ENCODE peak calls at places on chromosomes 12 and 14, in seven cellular contexts. B is gastrocnemius medialis, S is HepG2, J is IMR-90, P is breast epithelium, H is spleen, T is stomach. E is an unnamed sample.

GRCh38 chr14:33943484-33943883 is 7.4 kb downstream of the EGLN3 start:
- DNase-seq in B (no peak), S (no peak), J (no peak), P (no peak), H (no peak), T (peak), E (no peak)

GRCh38 chr14:64235652-64236640 is 58.2 kb downstream of the ESR2 start:
- DNase-seq in B (no peak), S (no peak), J (no peak), P (no peak), H (peak), T (no peak), E (no peak)

GRCh38 chr12:3236345-3237153 is 159.4 kb downstream of the TSPAN9 start:
- DNase-seq in B (peak), S (peak), J (peak), P (no peak), H (no peak), T (no peak), E (peak)

GRCh38 chr12:24625103-24625502 is 323.8 kb downstream of the BCAT1 start:
- DNase-seq in B (no peak), S (no peak), J (no peak), P (no peak), H (no peak), T (no peak), E (no peak)

GRCh38 chr12:28033538-28033915 is 61.0 kb upstream of the PTHLH start:
- DNase-seq in B (no peak), S (no peak), J (peak), P (no peak), H (no peak), T (no peak), E (no peak)

GRCh38 chr12:27083861-27084271 is 1.5 kb upstream of the C12orf71 start:
- DNase-seq in B (no peak), S (no peak), J (peak), P (no peak), H (no peak), T (no peak), E (no peak)

GRCh38 chr14:20743556-20743955 is 2.1 kb upstream of the EDDM3A start:
- DNase-seq in B (no peak), S (no peak), J (no peak), P (no peak), H (no peak), T (no peak), E (no peak)

GRCh38 chr14:89137514-89138163 is 279.4 kb downstream of the FOXN3 start:
- DNase-seq in B (no peak), S (peak), J (peak), P (peak), H (no peak), T (peak), E (peak)

GRCh38 chr14:95077380-95077779 is 79.9 kb downstream of the DICER1 start:
- DNase-seq in B (no peak), S (no peak), J (no peak), P (no peak), H (no peak), T (no peak), E (no peak)

GRCh38 chr12:18045446-18046001 is 44.5 kb downstream of the RERGL start:
- DNase-seq in B (no peak), S (no peak), J (no peak), P (no peak), H (no peak), T (no peak), E (no peak)

GRCh38 chr12:60168441-60168840 is 572.6 kb downstream of the SLC16A7 start:
- DNase-seq in B (no peak), S (peak), J (no peak), P (no peak), H (no peak), T (no peak), E (no peak)

GRCh38 chr12:97716356-97716755 is 253.8 kb downstream of the RMST start:
- DNase-seq in B (no peak), S (peak), J (no peak), P (no peak), H (no peak), T (no peak), E (no peak)

GRCh38 chr12:52168019-52168717 is 23.6 kb downstream of the KRT80 start:
- DNase-seq in B (peak), S (peak), J (peak), P (no peak), H (no peak), T (peak), E (no peak)

GRCh38 chr12:103742349-103742784 is 98.7 kb downstream of the NT5DC3 start:
- DNase-seq in B (no peak), S (no peak), J (no peak), P (peak), H (no peak), T (peak), E (no peak)

GRCh38 chr14:85444685-85445084 is 85.3 kb upstream of the FLRT2 start:
- DNase-seq in B (no peak), S (no peak), J (peak), P (no peak), H (no peak), T (no peak), E (no peak)

GRCh38 chr12:20369164-20370000 is 1.0 kb downstream of the PDE3A start:
- DNase-seq in B (peak), S (no peak), J (peak), P (no peak), H (peak), T (peak), E (peak)

GRCh38 chr12:75208851-75209781 is 523 bp downstream of the KCNC2 start:
- DNase-seq in B (no peak), S (no peak), J (peak), P (no peak), H (peak), T (no peak), E (no peak)

GRCh38 chr14:61145903-61146411 is 135.2 kb downstream of the TMEM30B start:
- DNase-seq in B (no peak), S (no peak), J (peak), P (peak), H (no peak), T (no peak), E (no peak)

GRCh38 chr14:64974563-64974962 is 2.4 kb upstream of the RAB15 start:
- DNase-seq in B (no peak), S (no peak), J (no peak), P (no peak), H (no peak), T (no peak), E (no peak)

GRCh38 chr12:15001733-15002471 is 29.1 kb downstream of the PDE6H start:
- DNase-seq in B (peak), S (peak), J (peak), P (peak), H (peak), T (peak), E (peak)

GRCh38 chr12:79174656-79175055 is 310.1 kb downstream of the SYT1 start:
- DNase-seq in B (no peak), S (peak), J (peak), P (no peak), H (no peak), T (no peak), E (no peak)

GRCh38 chr14:41393512-41393911 is 213.2 kb upstream of the LRFN5 start:
- DNase-seq in B (no peak), S (no peak), J (no peak), P (no peak), H (no peak), T (no peak), E (no peak)

GRCh38 chr14:70754989-70755388 is 54.3 kb downstream of the MAP3K9 start:
- DNase-seq in B (no peak), S (peak), J (no peak), P (peak), H (no peak), T (peak), E (no peak)

DNA sequence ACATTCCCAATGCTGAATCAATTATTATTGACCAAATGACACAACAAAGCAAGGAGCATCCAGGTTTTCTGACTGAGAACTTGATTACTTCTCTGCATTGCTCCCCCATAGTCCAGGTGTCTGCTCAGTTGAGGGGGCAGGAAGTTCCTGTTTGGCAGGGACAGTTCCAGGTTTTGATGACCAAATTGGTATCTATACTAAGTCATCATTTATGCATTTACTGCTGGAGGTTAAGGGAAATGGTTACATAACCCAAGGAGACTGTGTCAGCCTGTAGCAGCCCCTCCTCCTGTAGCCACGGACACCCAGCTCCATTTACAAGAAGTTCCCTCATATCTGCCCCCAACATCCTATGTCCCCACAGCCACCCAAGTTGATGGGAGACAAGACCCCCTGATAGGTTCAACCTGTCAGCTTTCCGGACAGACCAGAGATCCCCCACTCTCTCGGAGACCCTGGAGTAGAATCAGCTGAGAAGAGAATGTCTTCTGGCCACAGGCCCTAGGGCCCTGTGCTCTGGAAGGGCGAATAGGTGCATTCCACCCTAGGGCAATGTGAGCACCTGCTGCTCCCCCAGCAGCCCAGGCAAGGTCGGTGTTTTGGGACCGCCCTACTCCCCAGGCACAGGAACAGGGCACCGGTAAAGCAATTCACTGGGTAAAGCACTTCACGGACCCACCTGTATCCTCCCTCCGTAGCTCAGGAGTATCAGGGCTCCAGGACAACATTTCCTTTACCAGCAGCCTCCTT is 23.6 kb downstream of the IRF2BPL start:
- DNase-seq in B (no peak), S (no peak), J (no peak), P (no peak), H (no peak), T (no peak), E (no peak)
- H3K27ac ChIP-seq in B (no peak), S (no peak), J (no peak), P (peak), H (no peak), T (peak), E (peak)

DNA sequence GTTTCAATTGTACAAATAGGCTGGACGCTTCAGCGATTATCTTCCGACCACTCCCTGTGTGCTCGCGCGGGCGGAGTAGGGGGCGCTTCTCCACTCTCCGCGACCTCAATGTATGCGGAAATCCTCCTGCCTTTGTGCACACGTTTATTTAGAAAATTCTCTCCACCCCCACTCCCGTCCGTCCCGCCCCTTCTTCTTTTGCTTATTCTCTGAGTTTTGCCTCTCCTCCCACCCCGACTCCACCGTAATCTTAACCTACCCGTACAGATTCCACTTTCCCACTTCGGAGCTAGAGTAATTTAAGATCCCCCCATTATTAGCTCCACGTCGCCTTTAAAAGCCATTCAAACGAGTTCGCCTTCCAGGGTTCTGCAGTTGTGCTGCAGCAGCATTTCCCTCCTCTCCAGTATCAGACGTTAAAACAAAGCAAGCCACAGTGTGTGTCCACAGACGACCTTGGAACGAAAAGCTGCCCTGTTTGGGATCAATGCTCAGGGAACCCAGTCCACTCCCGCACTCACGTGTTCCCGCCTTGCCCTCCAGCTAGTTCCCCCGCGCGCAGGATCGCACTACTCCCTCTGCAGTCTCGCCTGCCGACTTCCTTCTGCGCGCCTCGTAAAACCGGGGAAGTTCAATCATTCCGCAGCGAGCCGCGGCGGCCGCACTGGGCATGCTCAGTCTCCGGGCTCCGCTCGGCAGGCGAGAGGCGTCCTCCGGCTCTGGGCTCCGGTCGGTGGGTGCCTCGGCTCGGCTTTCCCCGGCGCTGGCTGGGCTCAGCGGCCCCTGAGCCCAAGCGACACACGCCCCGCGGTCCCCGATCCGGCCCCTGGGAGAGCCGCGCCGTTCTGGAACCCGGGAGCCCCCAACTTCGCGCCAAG is at the start of gene ANO6:
- DNase-seq in B (peak), S (peak), J (peak), P (peak), H (peak), T (peak), E (peak)
- TF ChIP-seq POLR2A in B (peak), S (peak), J (peak), P (peak), H (peak), T (no peak), E (peak)

GRCh38 chr14:77272261-77272660 is 1.3 kb upstream of the NGB start:
- DNase-seq in B (no peak), S (no peak), J (no peak), P (no peak), H (peak), T (no peak), E (no peak)

GRCh38 chr14:77271113-77271710 is at the start of gene NGB:
- DNase-seq in B (no peak), S (no peak), J (no peak), P (no peak), H (peak), T (no peak), E (no peak)

GRCh38 chr14:77267937-77268699 is 2.9 kb downstream of the NGB start:
- DNase-seq in B (no peak), S (no peak), J (no peak), P (no peak), H (peak), T (no peak), E (no peak)

GRCh38 chr14:77268989-77269595 is 1.9 kb downstream of the NGB start:
- DNase-seq in B (no peak), S (no peak), J (no peak), P (no peak), H (peak), T (no peak), E (no peak)

GRCh38 chr14:77270361-77271112 is 469 bp downstream of the NGB start:
- DNase-seq in B (no peak), S (no peak), J (no peak), P (no peak), H (peak), T (no peak), E (no peak)
- H3K4me3 ChIP-seq in B (no peak), S (no peak), J (no peak), P (no peak), H (no peak), T (no peak), E (no peak)

GRCh38 chr14:54251356-54251755 is 145.5 kb upstream of the CDKN3 start:
- DNase-seq in B (no peak), S (no peak), J (no peak), P (no peak), H (no peak), T (peak), E (no peak)
- H3K27ac ChIP-seq in B (no peak), S (no peak), J (no peak), P (no peak), H (no peak), T (peak), E (no peak)

GRCh38 chr14:52695481-52696091 is at the start of gene ERO1A:
- DNase-seq in B (peak), S (peak), J (peak), P (peak), H (peak), T (peak), E (peak)
- TF ChIP-seq POLR2A in B (peak), S (peak), J (peak), P (no peak), H (no peak), T (no peak), E (peak)

GRCh38 chr12:25872137-25872536 is 86.3 kb upstream of the RASSF8 start:
- DNase-seq in B (no peak), S (no peak), J (no peak), P (no peak), H (no peak), T (no peak), E (no peak)

GRCh38 chr12:25877446-25877845 is 81.0 kb upstream of the RASSF8 start:
- DNase-seq in B (no peak), S (no peak), J (no peak), P (no peak), H (no peak), T (no peak), E (no peak)

GRCh38 chr12:25876383-25877045 is 82.0 kb upstream of the RASSF8 start:
- DNase-seq in B (no peak), S (no peak), J (no peak), P (no peak), H (no peak), T (no peak), E (no peak)

GRCh38 chr12:25875661-25876060 is 82.8 kb upstream of the RASSF8 start:
- DNase-seq in B (no peak), S (no peak), J (no peak), P (no peak), H (no peak), T (no peak), E (no peak)
- H3K4me3 ChIP-seq in B (no peak), S (no peak), J (no peak), P (no peak), H (no peak), T (no peak), E (no peak)